ENCODE peak calls at places on chromosomes 7 and 10, in seven cellular contexts. One of them, this sample, is unnamed.
A peak's percentile ranks its signal among the peaks of the same experiment; 100 is the strongest.

GRCh38 chr7:158329686-158330085 is 257.9 kb downstream of the PTPRN2 start:
- DNase-seq in A549: no peak
- DNase-seq in stomach: no peak
- DNase-seq in mammary epithelial cell: no peak
- DNase-seq in cardiac muscle cell: no peak
- DNase-seq in PC-3: no peak
- DNase-seq in heart right ventricle: no peak
- DNase-seq in this sample: no peak

GRCh38 chr7:128099204-128099671 is 68.0 kb upstream of the LRRC4 start:
- DNase-seq in A549: no peak
- DNase-seq in stomach: no peak
- DNase-seq in mammary epithelial cell: peak; percentile 59
- DNase-seq in cardiac muscle cell: no peak
- DNase-seq in PC-3: peak; percentile 29
- DNase-seq in heart right ventricle: no peak
- DNase-seq in this sample: no peak

GRCh38 chr7:122166708-122167107 is 22.7 kb upstream of the AASS start:
- DNase-seq in A549: no peak
- DNase-seq in stomach: no peak
- DNase-seq in mammary epithelial cell: peak; percentile 48
- DNase-seq in cardiac muscle cell: peak; percentile 92
- DNase-seq in PC-3: peak; percentile 64
- DNase-seq in heart right ventricle: no peak
- DNase-seq in this sample: no peak

GRCh38 chr10:26837139-26837538 is 23.6 kb downstream of the ABI1 start:
- DNase-seq in A549: no peak
- DNase-seq in stomach: no peak
- DNase-seq in mammary epithelial cell: no peak
- DNase-seq in cardiac muscle cell: no peak
- DNase-seq in PC-3: no peak
- DNase-seq in heart right ventricle: no peak
- DNase-seq in this sample: no peak

GRCh38 chr10:22334414-22335203 is 10.7 kb upstream of the SPAG6 start:
- DNase-seq in A549: no peak
- DNase-seq in stomach: no peak
- DNase-seq in mammary epithelial cell: no peak
- DNase-seq in cardiac muscle cell: peak; percentile 43
- DNase-seq in PC-3: no peak
- DNase-seq in heart right ventricle: peak; percentile 23
- DNase-seq in this sample: no peak

GRCh38 chr10:98833550-98833949 is 386.8 kb upstream of the HPS1 start:
- DNase-seq in A549: no peak
- DNase-seq in stomach: no peak
- DNase-seq in mammary epithelial cell: no peak
- DNase-seq in cardiac muscle cell: no peak
- DNase-seq in PC-3: no peak
- DNase-seq in heart right ventricle: no peak
- DNase-seq in this sample: no peak

GRCh38 chr7:121082400-121083101 is 94.0 kb downstream of the CPED1 start:
- DNase-seq in A549: no peak
- DNase-seq in stomach: no peak
- DNase-seq in mammary epithelial cell: no peak
- DNase-seq in cardiac muscle cell: no peak
- DNase-seq in PC-3: no peak
- DNase-seq in heart right ventricle: no peak
- DNase-seq in this sample: no peak

GRCh38 chr7:30869794-30870491 is 41.7 kb upstream of the AQP1 start:
- DNase-seq in A549: no peak
- DNase-seq in stomach: no peak
- DNase-seq in mammary epithelial cell: no peak
- DNase-seq in cardiac muscle cell: peak; percentile 15
- DNase-seq in PC-3: no peak
- DNase-seq in heart right ventricle: peak; percentile 54
- DNase-seq in this sample: no peak

GRCh38 chr7:78620931-78621330 is 822.4 kb downstream of the PHTF2 start:
- DNase-seq in A549: peak; percentile 5
- DNase-seq in stomach: no peak
- DNase-seq in mammary epithelial cell: peak; percentile 14
- DNase-seq in cardiac muscle cell: peak; percentile 10
- DNase-seq in PC-3: peak; percentile 45
- DNase-seq in heart right ventricle: no peak
- DNase-seq in this sample: peak; percentile 1

GRCh38 chr7:94276797-94277196 is 117.9 kb upstream of the COL1A2 start:
- DNase-seq in A549: peak; percentile 57
- DNase-seq in stomach: no peak
- DNase-seq in mammary epithelial cell: peak; percentile 20
- DNase-seq in cardiac muscle cell: peak; percentile 62
- DNase-seq in PC-3: peak; percentile 59
- DNase-seq in heart right ventricle: no peak
- DNase-seq in this sample: no peak

GRCh38 chr7:98745722-98746318 is 124.0 kb downstream of the TMEM130 start:
- DNase-seq in A549: peak; percentile 71
- DNase-seq in stomach: peak; percentile 85
- DNase-seq in mammary epithelial cell: peak; percentile 61
- DNase-seq in cardiac muscle cell: peak; percentile 58
- DNase-seq in PC-3: peak; percentile 81
- DNase-seq in heart right ventricle: peak; percentile 73
- DNase-seq in this sample: peak; percentile 56

GRCh38 chr7:42691030-42691639 is 220.7 kb downstream of the C7orf25 start:
- DNase-seq in A549: peak; percentile 34
- DNase-seq in stomach: no peak
- DNase-seq in mammary epithelial cell: peak; percentile 57
- DNase-seq in cardiac muscle cell: peak; percentile 86
- DNase-seq in PC-3: peak; percentile 73
- DNase-seq in heart right ventricle: no peak
- DNase-seq in this sample: peak; percentile 2

GRCh38 chr7:152335900-152336571 is 99.8 kb downstream of the KMT2C start:
- DNase-seq in A549: no peak
- DNase-seq in stomach: no peak
- DNase-seq in mammary epithelial cell: no peak
- DNase-seq in cardiac muscle cell: no peak
- DNase-seq in PC-3: no peak
- DNase-seq in heart right ventricle: no peak
- DNase-seq in this sample: peak; percentile 20

GRCh38 chr10:80015911-80016590 is 62.4 kb upstream of the TMEM254 start:
- DNase-seq in A549: no peak
- DNase-seq in stomach: no peak
- DNase-seq in mammary epithelial cell: no peak
- DNase-seq in cardiac muscle cell: no peak
- DNase-seq in PC-3: no peak
- DNase-seq in heart right ventricle: no peak
- DNase-seq in this sample: no peak

GRCh38 chr7:155268211-155268610 is 29.5 kb upstream of the INSIG1 start:
- DNase-seq in A549: no peak
- DNase-seq in stomach: no peak
- DNase-seq in mammary epithelial cell: no peak
- DNase-seq in cardiac muscle cell: no peak
- DNase-seq in PC-3: no peak
- DNase-seq in heart right ventricle: no peak
- DNase-seq in this sample: no peak

GRCh38 chr10:124551755-124552154 is 90.1 kb downstream of the LHPP start:
- DNase-seq in A549: no peak
- DNase-seq in stomach: no peak
- DNase-seq in mammary epithelial cell: no peak
- DNase-seq in cardiac muscle cell: no peak
- DNase-seq in PC-3: no peak
- DNase-seq in heart right ventricle: no peak
- DNase-seq in this sample: no peak

GRCh38 chr10:11307004-11307403 is 289.3 kb downstream of the CELF2 start:
- DNase-seq in A549: no peak
- DNase-seq in stomach: no peak
- DNase-seq in mammary epithelial cell: no peak
- DNase-seq in cardiac muscle cell: no peak
- DNase-seq in PC-3: no peak
- DNase-seq in heart right ventricle: no peak
- DNase-seq in this sample: no peak

GRCh38 chr7:25926009-25926408 is 226.0 kb upstream of the NFE2L3 start:
- DNase-seq in A549: no peak
- DNase-seq in stomach: peak; percentile 51
- DNase-seq in mammary epithelial cell: peak; percentile 76
- DNase-seq in cardiac muscle cell: peak; percentile 51
- DNase-seq in PC-3: peak; percentile 19
- DNase-seq in heart right ventricle: no peak
- DNase-seq in this sample: no peak

GRCh38 chr10:124647421-124648130 is 96.6 kb downstream of the FAM53B start:
- DNase-seq in A549: peak; percentile 21
- DNase-seq in stomach: peak; percentile 65
- DNase-seq in mammary epithelial cell: peak; percentile 51
- DNase-seq in cardiac muscle cell: peak; percentile 52
- DNase-seq in PC-3: peak; percentile 6
- DNase-seq in heart right ventricle: peak; percentile 64
- DNase-seq in this sample: peak; percentile 45

DNA sequence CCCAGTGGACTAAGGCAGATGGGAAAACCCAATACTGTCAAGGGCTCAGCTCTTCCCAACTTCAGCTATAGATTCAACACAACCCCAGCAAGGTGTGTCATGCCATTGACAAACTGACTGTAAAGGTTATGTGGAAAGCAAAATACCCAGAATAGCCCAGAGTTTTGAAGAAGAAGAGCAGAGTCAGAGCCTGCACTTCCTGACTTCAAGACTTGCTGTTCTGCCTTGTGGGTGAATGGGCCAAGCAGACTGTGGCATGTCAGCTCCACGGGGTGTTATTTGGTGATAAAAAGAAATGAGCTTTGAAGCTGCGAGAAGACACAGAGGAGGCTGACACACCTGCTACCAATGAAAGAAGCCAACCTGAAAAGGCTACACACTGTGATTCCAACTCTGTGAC is 89.7 kb downstream of the NKX6-2 start:
- DNase-seq in A549: no peak
- DNase-seq in stomach: no peak
- DNase-seq in mammary epithelial cell: no peak
- DNase-seq in cardiac muscle cell: no peak
- DNase-seq in PC-3: no peak
- DNase-seq in heart right ventricle: no peak
- DNase-seq in this sample: no peak
- H3K4me1 ChIP-seq in A549: no peaks in the 10 kb centered on the region
- H3K4me1 ChIP-seq in stomach: peaks cover 22% of the 10 kb centered on the region
- H3K4me1 ChIP-seq in mammary epithelial cell: no peaks in the 10 kb centered on the region
- H3K4me1 ChIP-seq in cardiac muscle cell: no peaks in the 10 kb centered on the region
- H3K4me1 ChIP-seq in PC-3: no peaks in the 10 kb centered on the region
- H3K4me1 ChIP-seq in heart right ventricle: peaks cover 18% of the 10 kb centered on the region
- H3K4me1 ChIP-seq in this sample: no peaks in the 10 kb centered on the region

GRCh38 chr7:52656098-52656497 is 379.3 kb upstream of the POM121L12 start:
- DNase-seq in A549: no peak
- DNase-seq in stomach: no peak
- DNase-seq in mammary epithelial cell: no peak
- DNase-seq in cardiac muscle cell: no peak
- DNase-seq in PC-3: peak; percentile 57
- DNase-seq in heart right ventricle: no peak
- DNase-seq in this sample: no peak
- H3K9me3 ChIP-seq in A549: no peaks in the 10 kb centered on the region
- H3K9me3 ChIP-seq in stomach: no peaks in the 10 kb centered on the region
- H3K9me3 ChIP-seq in mammary epithelial cell: no peaks in the 10 kb centered on the region
- H3K9me3 ChIP-seq in cardiac muscle cell: no peaks in the 10 kb centered on the region
- H3K9me3 ChIP-seq in PC-3: no peaks in the 10 kb centered on the region
- H3K9me3 ChIP-seq in heart right ventricle: no peaks in the 10 kb centered on the region
- H3K9me3 ChIP-seq in this sample: peaks cover 2% of the 10 kb centered on the region

GRCh38 chr10:70430489-70431445 is 10.7 kb downstream of the NODAL start:
- DNase-seq in A549: peak; percentile 11
- DNase-seq in stomach: peak; percentile 39
- DNase-seq in mammary epithelial cell: peak; percentile 30
- DNase-seq in cardiac muscle cell: peak; percentile 93
- DNase-seq in PC-3: no peak
- DNase-seq in heart right ventricle: peak; percentile 34
- DNase-seq in this sample: peak; percentile 37

GRCh38 chr10:70435241-70436085 is 6.0 kb downstream of the NODAL start:
- DNase-seq in A549: no peak
- DNase-seq in stomach: no peak
- DNase-seq in mammary epithelial cell: no peak
- DNase-seq in cardiac muscle cell: no peak
- DNase-seq in PC-3: no peak
- DNase-seq in heart right ventricle: no peak
- DNase-seq in this sample: no peak

GRCh38 chr10:70433581-70434280 is 7.8 kb downstream of the NODAL start:
- DNase-seq in A549: no peak
- DNase-seq in stomach: no peak
- DNase-seq in mammary epithelial cell: no peak
- DNase-seq in cardiac muscle cell: peak; percentile 39
- DNase-seq in PC-3: no peak
- DNase-seq in heart right ventricle: peak; percentile 25
- DNase-seq in this sample: no peak

GRCh38 chr10:70432561-70433263 is 8.8 kb downstream of the NODAL start:
- DNase-seq in A549: no peak
- DNase-seq in stomach: no peak
- DNase-seq in mammary epithelial cell: no peak
- DNase-seq in cardiac muscle cell: no peak
- DNase-seq in PC-3: no peak
- DNase-seq in heart right ventricle: no peak
- DNase-seq in this sample: no peak

DNA sequence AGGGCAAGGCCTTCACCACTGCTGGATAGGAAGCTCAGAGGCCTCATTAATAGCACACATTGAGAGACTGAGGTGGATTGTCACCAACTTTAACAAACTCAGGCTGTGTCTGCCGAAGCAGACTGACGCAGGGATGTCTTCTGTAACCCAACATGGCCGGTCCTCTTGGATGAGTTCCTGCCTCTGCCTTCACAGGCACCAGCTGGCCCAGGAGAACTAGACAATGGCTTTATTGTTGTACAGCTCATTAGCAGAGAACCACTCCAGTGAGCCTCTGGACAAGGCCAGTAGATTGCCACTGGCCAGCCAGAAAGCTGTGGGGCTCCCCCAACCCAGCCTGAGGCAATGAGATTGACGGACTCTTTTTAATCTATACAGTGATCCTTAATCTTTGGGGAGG is 9.4 kb downstream of the NODAL start:
- DNase-seq in A549: no peak
- DNase-seq in stomach: no peak
- DNase-seq in mammary epithelial cell: peak; percentile 64
- DNase-seq in cardiac muscle cell: peak; percentile 83
- DNase-seq in PC-3: no peak
- DNase-seq in heart right ventricle: peak; percentile 24
- DNase-seq in this sample: no peak
- H3K27ac ChIP-seq in A549: no peak overlapping the region
- H3K27ac ChIP-seq in stomach: peak overlapping the region; percentile 64
- H3K27ac ChIP-seq in mammary epithelial cell: no peak overlapping the region
- H3K27ac ChIP-seq in cardiac muscle cell: no peak overlapping the region
- H3K27ac ChIP-seq in PC-3: no peak overlapping the region
- H3K27ac ChIP-seq in heart right ventricle: peak overlapping the region; percentile 87
- H3K27ac ChIP-seq in this sample: peak overlapping the region; percentile 59

GRCh38 chr7:36266201-36266600 is 113.1 kb downstream of the EEPD1 start:
- DNase-seq in A549: peak; percentile 27
- DNase-seq in stomach: no peak
- DNase-seq in mammary epithelial cell: no peak
- DNase-seq in cardiac muscle cell: no peak
- DNase-seq in PC-3: no peak
- DNase-seq in heart right ventricle: no peak
- DNase-seq in this sample: no peak

GRCh38 chr7:36265720-36266119 is 112.7 kb downstream of the EEPD1 start:
- DNase-seq in A549: no peak
- DNase-seq in stomach: peak; percentile 40
- DNase-seq in mammary epithelial cell: no peak
- DNase-seq in cardiac muscle cell: peak; percentile 20
- DNase-seq in PC-3: no peak
- DNase-seq in heart right ventricle: no peak
- DNase-seq in this sample: no peak

GRCh38 chr7:36266683-36267082 is 113.6 kb downstream of the EEPD1 start:
- DNase-seq in A549: peak; percentile 24
- DNase-seq in stomach: no peak
- DNase-seq in mammary epithelial cell: no peak
- DNase-seq in cardiac muscle cell: no peak
- DNase-seq in PC-3: peak; percentile 45
- DNase-seq in heart right ventricle: no peak
- DNase-seq in this sample: no peak

GRCh38 chr7:36264123-36264916 is 111.3 kb downstream of the EEPD1 start:
- DNase-seq in A549: no peak
- DNase-seq in stomach: no peak
- DNase-seq in mammary epithelial cell: no peak
- DNase-seq in cardiac muscle cell: peak; percentile 38
- DNase-seq in PC-3: no peak
- DNase-seq in heart right ventricle: no peak
- DNase-seq in this sample: no peak

GRCh38 chr7:36264917-36265292 is 111.9 kb downstream of the EEPD1 start:
- DNase-seq in A549: no peak
- DNase-seq in stomach: no peak
- DNase-seq in mammary epithelial cell: no peak
- DNase-seq in cardiac muscle cell: no peak
- DNase-seq in PC-3: no peak
- DNase-seq in heart right ventricle: no peak
- DNase-seq in this sample: no peak
- H3K4me1 ChIP-seq in A549: peaks cover 72% of the 10 kb centered on the region
- H3K4me1 ChIP-seq in stomach: peaks cover 62% of the 10 kb centered on the region
- H3K4me1 ChIP-seq in mammary epithelial cell: no peaks in the 10 kb centered on the region
- H3K4me1 ChIP-seq in cardiac muscle cell: peaks cover 5% of the 10 kb centered on the region
- H3K4me1 ChIP-seq in PC-3: peaks cover 31% of the 10 kb centered on the region
- H3K4me1 ChIP-seq in heart right ventricle: peaks cover 55% of the 10 kb centered on the region
- H3K4me1 ChIP-seq in this sample: no peaks in the 10 kb centered on the region